ENCODE peak calls at places on chromosome 21, in five cellular contexts. C is PC-3, S is GM23248, M is neural progenitor cell, F is GM12878. G is an unnamed sample.

GRCh38 chr21:46035809-46036695 is 54.5 kb downstream of the COL6A1 start:
- DNase-seq in S (peak; percentile 89), M (no peak), C (no peak), F (no peak), G (no peak)

GRCh38 chr21:34762761-34763160 is 94.0 kb downstream of the CLIC6 start:
- DNase-seq in M (no peak), S (peak; percentile 43), F (no peak), C (no peak), G (no peak)

GRCh38 chr21:42694751-42695150 is 41.3 kb downstream of the PDE9A start:
- DNase-seq in C (no peak), S (no peak), M (no peak), F (no peak), G (no peak)

GRCh38 chr21:43726686-43727570 is 8.0 kb downstream of the PDXK start:
- DNase-seq in M (no peak), C (no peak), S (no peak), F (no peak), G (no peak)

GRCh38 chr21:41601573-41602371 is 93.8 kb upstream of the TMPRSS2 start:
- DNase-seq in F (peak; percentile 16), C (peak; percentile 42), M (no peak), S (peak; percentile 62), G (no peak)

GRCh38 chr21:41322496-41323382 is 6.1 kb downstream of the FAM3B start:
- DNase-seq in F (no peak), C (no peak), M (no peak), S (no peak), G (no peak)

GRCh38 chr21:28615276-28615675 is 377.4 kb downstream of the LTN1 start:
- DNase-seq in C (peak; percentile 8), F (no peak), S (peak; percentile 73), M (peak; percentile 5), G (no peak)

GRCh38 chr21:45306832-45307571 is 19.3 kb upstream of the POFUT2 start:
- DNase-seq in C (no peak), S (peak; percentile 74), F (no peak), M (peak; percentile 73), G (no peak)

GRCh38 chr21:34885636-34886553 is 163.2 kb downstream of the RUNX1 start:
- DNase-seq in F (no peak), S (peak; percentile 43), C (peak; percentile 42), M (peak; percentile 57), G (no peak)

GRCh38 chr21:29376556-29376955 is 77.8 kb downstream of the BACH1 start:
- DNase-seq in C (peak; percentile 59), M (peak; percentile 70), S (peak; percentile 46), F (no peak), G (no peak)

GRCh38 chr21:34836103-34836932 is 167.5 kb downstream of the CLIC6 start:
- DNase-seq in F (no peak), C (peak; percentile 99), M (no peak), S (peak; percentile 100), G (no peak)

GRCh38 chr21:40333731-40334130 is 466.5 kb downstream of the PCP4 start:
- DNase-seq in F (no peak), S (no peak), C (no peak), M (no peak), G (no peak)

GRCh38 chr21:25103500-25104207 is 503.6 kb downstream of the MRPL39 start:
- DNase-seq in C (no peak), F (no peak), M (no peak), S (no peak), G (no peak)

GRCh38 chr21:29018540-29018939 is 609 bp downstream of the RWDD2B start:
- DNase-seq in S (peak; percentile 52), M (no peak), F (no peak), C (peak; percentile 20), G (no peak)

GRCh38 chr21:41369105-41369914 is 7.5 kb downstream of the MX2 start:
- DNase-seq in S (peak; percentile 19), M (peak; percentile 82), F (peak; percentile 42), C (no peak), G (no peak)

GRCh38 chr21:18153063-18153462 is 91.6 kb upstream of the CHODL start:
- DNase-seq in C (no peak), F (no peak), S (no peak), M (no peak), G (no peak)

DNA sequence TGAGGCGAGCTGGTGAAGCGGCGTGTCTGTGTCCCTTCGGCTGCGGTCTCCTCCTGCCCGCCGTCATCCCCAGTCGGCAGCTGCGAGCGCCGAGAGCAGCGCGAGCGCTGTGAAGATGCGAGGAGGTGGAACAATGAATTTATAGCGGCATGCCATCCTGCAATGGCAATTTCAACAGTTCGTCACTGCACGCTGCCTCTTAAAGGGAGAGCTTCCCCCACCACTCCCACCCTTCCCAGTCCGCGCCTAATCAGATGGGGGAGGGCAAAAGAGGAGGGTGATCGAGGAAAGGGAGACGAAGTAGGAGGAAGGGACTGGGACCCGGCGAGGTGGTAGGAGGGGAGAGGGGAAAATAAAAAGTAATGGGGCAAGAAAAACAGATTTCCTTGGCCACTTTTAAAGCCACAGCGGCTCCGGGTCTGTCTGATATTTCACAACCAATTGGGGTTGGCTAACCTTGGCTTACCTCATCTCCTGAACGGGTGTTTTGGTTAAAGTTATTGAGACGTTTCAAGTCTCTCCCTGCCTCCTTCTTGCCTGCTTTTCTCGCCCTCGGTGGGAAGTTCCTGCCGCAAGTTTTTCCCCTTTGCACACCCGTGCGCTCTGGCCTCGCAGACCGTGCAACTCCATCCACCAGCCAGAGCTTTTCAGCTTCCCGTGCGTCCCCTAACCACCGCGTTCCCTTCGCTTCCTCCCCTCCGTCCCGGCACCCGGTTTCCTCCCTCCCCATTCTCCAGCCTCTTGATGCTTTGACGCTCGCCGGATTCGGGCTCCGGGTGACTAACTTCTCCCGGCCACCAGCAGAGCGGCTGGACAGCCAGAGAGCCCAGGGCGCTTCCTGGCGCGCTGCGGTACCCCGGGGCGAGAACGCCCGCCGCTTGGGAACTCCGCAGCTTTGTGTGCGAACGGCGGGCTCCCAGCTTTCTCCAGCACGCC is at the start of gene ADAMTS5:
- DNase-seq in C (peak; percentile 14), S (peak; percentile 92), F (no peak), M (peak; percentile 68), G (no peak)
- TF ChIP-seq EZH2 in C (peak; percentile 54), S (no peak), F (no peak), M (peak; percentile 80), G (no peak)

GRCh38 chr21:33364830-33365229 is 38.4 kb upstream of the IFNGR2 start:
- DNase-seq in C (no peak), F (no peak), S (no peak), M (no peak), G (no peak)

GRCh38 chr21:33362044-33362555 is 37.3 kb downstream of the IFNAR1 start:
- DNase-seq in F (no peak), S (no peak), M (peak; percentile 62), C (peak; percentile 36), G (no peak)

GRCh38 chr21:33359446-33359845 is 34.7 kb downstream of the IFNAR1 start:
- DNase-seq in M (no peak), S (no peak), F (no peak), C (no peak), G (no peak)

GRCh38 chr21:33360281-33360680 is 35.5 kb downstream of the IFNAR1 start:
- DNase-seq in C (peak; percentile 59), M (no peak), F (no peak), S (peak; percentile 81), G (no peak)

GRCh38 chr21:33360871-33361602 is 36.3 kb downstream of the IFNAR1 start:
- DNase-seq in M (peak; percentile 78), S (peak; percentile 76), F (peak; percentile 78), C (peak; percentile 84), G (peak; percentile 45)
- H3K9ac ChIP-seq in M (no peak overlapping the region), S (peak overlapping the region; percentile 42), F (peak overlapping the region; percentile 50), C (peak overlapping the region; percentile 30), G (no peak overlapping the region)

GRCh38 chr21:36699546-36700294 is 805 bp downstream of the SIM2 start:
- DNase-seq in F (no peak), C (peak; percentile 29), S (peak; percentile 28), M (peak; percentile 49), G (no peak)
- TF ChIP-seq EZH2 in F (no peak), C (no peak), S (no peak), M (peak; percentile 76), G (no peak)

GRCh38 chr21:33291686-33292085 is 25.5 kb downstream of the IL10RB start:
- DNase-seq in F (no peak), M (no peak), C (no peak), S (no peak), G (no peak)

GRCh38 chr21:33290441-33290840 is 24.3 kb downstream of the IL10RB start:
- DNase-seq in M (no peak), S (no peak), C (no peak), F (no peak), G (no peak)

GRCh38 chr21:33292724-33293123 is 26.6 kb downstream of the IL10RB start:
- DNase-seq in C (no peak), F (no peak), M (no peak), S (no peak), G (no peak)

GRCh38 chr21:33293811-33294216 is 27.6 kb downstream of the IL10RB start:
- DNase-seq in S (no peak), C (peak; percentile 19), F (no peak), M (no peak), G (no peak)

GRCh38 chr21:33293136-33293535 is 27.0 kb downstream of the IL10RB start:
- DNase-seq in C (no peak), M (no peak), F (no peak), S (no peak), G (no peak)
- H3K9ac ChIP-seq in C (no peak overlapping the region), M (no peak overlapping the region), F (no peak overlapping the region), S (no peak overlapping the region), G (no peak overlapping the region)

DNA sequence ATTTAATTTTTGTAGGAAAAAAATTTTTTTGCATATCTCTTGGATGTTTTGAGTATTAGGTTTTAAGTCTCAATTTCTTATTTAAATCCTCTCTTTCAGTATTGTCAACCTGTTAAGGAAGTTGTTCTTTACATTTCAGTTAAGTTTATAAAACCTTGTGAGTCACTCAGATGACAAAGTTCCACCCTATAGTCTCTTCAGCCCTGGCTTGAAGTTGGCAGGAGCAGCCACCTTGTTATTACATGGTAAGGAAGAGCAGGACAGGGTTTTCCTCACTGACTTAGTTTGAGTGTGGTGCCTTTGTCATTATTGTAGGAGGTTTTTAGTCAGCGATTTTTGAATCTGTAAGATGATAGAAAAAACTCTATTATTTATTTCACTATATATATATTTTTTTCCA is 2143.9 kb downstream of the MRPL39 start:
- DNase-seq in F (no peak), C (peak; percentile 35), M (no peak), S (no peak), G (no peak)
- TF ChIP-seq EZH2 in F (no peak), C (no peak), M (no peak), S (no peak), G (no peak)

GRCh38 chr21:26972131-26972707 is 5.3 kb upstream of the ADAMTS5 start:
- DNase-seq in C (no peak), M (no peak), S (no peak), F (no peak), G (no peak)

GRCh38 chr21:26982767-26983166 is 15.9 kb upstream of the ADAMTS5 start:
- DNase-seq in C (peak; percentile 75), M (no peak), S (peak; percentile 70), F (no peak), G (no peak)

GRCh38 chr21:26977741-26978140 is 10.9 kb upstream of the ADAMTS5 start:
- DNase-seq in M (no peak), C (peak; percentile 15), F (no peak), S (peak; percentile 30), G (no peak)
- H3K9ac ChIP-seq in M (no peak overlapping the region), C (no peak overlapping the region), F (no peak overlapping the region), S (no peak overlapping the region), G (no peak overlapping the region)

G was measured in SK-N-MC.